ENCODE peak calls at places on chromosomes 11 and 22, in five cellular contexts. One of them, this sample, is unnamed. For H3K4me1, the result is how much of the 10 kb centered on the place peaks cover.

GRCh38 chr11:64089027-64089360 is 53.3 kb downstream of the FLRT1 start:
- DNase-seq in OCI-LY7: no peak
- DNase-seq in transverse colon: peak
- DNase-seq in ovary: no peak
- DNase-seq in esophagus muscularis mucosa: no peak
- DNase-seq in this sample: no peak

GRCh38 chr11:66950113-66950535 is 8.1 kb downstream of the PC start:
- DNase-seq in OCI-LY7: no peak
- DNase-seq in transverse colon: peak
- DNase-seq in ovary: peak
- DNase-seq in esophagus muscularis mucosa: no peak
- DNase-seq in this sample: no peak

GRCh38 chr11:69642549-69642912 is 1.6 kb downstream of the CCND1 start:
- DNase-seq in OCI-LY7: no peak
- DNase-seq in transverse colon: peak
- DNase-seq in ovary: no peak
- DNase-seq in esophagus muscularis mucosa: no peak
- DNase-seq in this sample: no peak

GRCh38 chr11:119518746-119519382 is 95.9 kb upstream of the THY1 start:
- DNase-seq in OCI-LY7: peak
- DNase-seq in transverse colon: no peak
- DNase-seq in ovary: no peak
- DNase-seq in esophagus muscularis mucosa: no peak
- DNase-seq in this sample: no peak

GRCh38 chr11:121018746-121019145 is 5.2 kb upstream of the TBCEL start:
- DNase-seq in OCI-LY7: no peak
- DNase-seq in transverse colon: no peak
- DNase-seq in ovary: no peak
- DNase-seq in esophagus muscularis mucosa: no peak
- DNase-seq in this sample: no peak

GRCh38 chr22:43378011-43378704 is 33.7 kb upstream of the MPPED1 start:
- DNase-seq in OCI-LY7: no peak
- DNase-seq in transverse colon: peak
- DNase-seq in ovary: peak
- DNase-seq in esophagus muscularis mucosa: no peak
- DNase-seq in this sample: no peak

GRCh38 chr11:131027501-131027900 is 111.2 kb upstream of the SNX19 start:
- DNase-seq in OCI-LY7: no peak
- DNase-seq in transverse colon: no peak
- DNase-seq in ovary: no peak
- DNase-seq in esophagus muscularis mucosa: no peak
- DNase-seq in this sample: no peak

GRCh38 chr11:4040461-4040860 is 54.1 kb upstream of the RRM1 start:
- DNase-seq in OCI-LY7: no peak
- DNase-seq in transverse colon: no peak
- DNase-seq in ovary: no peak
- DNase-seq in esophagus muscularis mucosa: no peak
- DNase-seq in this sample: no peak

GRCh38 chr11:14974021-14974698 is 2.0 kb upstream of the CALCA start:
- DNase-seq in OCI-LY7: no peak
- DNase-seq in transverse colon: no peak
- DNase-seq in ovary: no peak
- DNase-seq in esophagus muscularis mucosa: no peak
- DNase-seq in this sample: no peak

GRCh38 chr22:49333206-49333605 is 494.5 kb downstream of the BRD1 start:
- DNase-seq in OCI-LY7: no peak
- DNase-seq in transverse colon: no peak
- DNase-seq in ovary: no peak
- DNase-seq in esophagus muscularis mucosa: peak
- DNase-seq in this sample: peak

GRCh38 chr11:72239849-72240460 is 4.0 kb downstream of the PHOX2A start:
- DNase-seq in OCI-LY7: no peak
- DNase-seq in transverse colon: peak
- DNase-seq in ovary: no peak
- DNase-seq in esophagus muscularis mucosa: no peak
- DNase-seq in this sample: peak

GRCh38 chr11:68663482-68664010 is 20.8 kb upstream of the GAL start:
- DNase-seq in OCI-LY7: no peak
- DNase-seq in transverse colon: no peak
- DNase-seq in ovary: no peak
- DNase-seq in esophagus muscularis mucosa: no peak
- DNase-seq in this sample: no peak

GRCh38 chr11:104925850-104926249 is 27.6 kb upstream of the CASP12 start:
- DNase-seq in OCI-LY7: no peak
- DNase-seq in transverse colon: no peak
- DNase-seq in ovary: no peak
- DNase-seq in esophagus muscularis mucosa: no peak
- DNase-seq in this sample: no peak
- H3K4me3 ChIP-seq in OCI-LY7: no peak
- H3K4me3 ChIP-seq in transverse colon: no peak
- H3K4me3 ChIP-seq in ovary: no peak
- H3K4me3 ChIP-seq in esophagus muscularis mucosa: no peak
- H3K4me3 ChIP-seq in this sample: no peak

DNA sequence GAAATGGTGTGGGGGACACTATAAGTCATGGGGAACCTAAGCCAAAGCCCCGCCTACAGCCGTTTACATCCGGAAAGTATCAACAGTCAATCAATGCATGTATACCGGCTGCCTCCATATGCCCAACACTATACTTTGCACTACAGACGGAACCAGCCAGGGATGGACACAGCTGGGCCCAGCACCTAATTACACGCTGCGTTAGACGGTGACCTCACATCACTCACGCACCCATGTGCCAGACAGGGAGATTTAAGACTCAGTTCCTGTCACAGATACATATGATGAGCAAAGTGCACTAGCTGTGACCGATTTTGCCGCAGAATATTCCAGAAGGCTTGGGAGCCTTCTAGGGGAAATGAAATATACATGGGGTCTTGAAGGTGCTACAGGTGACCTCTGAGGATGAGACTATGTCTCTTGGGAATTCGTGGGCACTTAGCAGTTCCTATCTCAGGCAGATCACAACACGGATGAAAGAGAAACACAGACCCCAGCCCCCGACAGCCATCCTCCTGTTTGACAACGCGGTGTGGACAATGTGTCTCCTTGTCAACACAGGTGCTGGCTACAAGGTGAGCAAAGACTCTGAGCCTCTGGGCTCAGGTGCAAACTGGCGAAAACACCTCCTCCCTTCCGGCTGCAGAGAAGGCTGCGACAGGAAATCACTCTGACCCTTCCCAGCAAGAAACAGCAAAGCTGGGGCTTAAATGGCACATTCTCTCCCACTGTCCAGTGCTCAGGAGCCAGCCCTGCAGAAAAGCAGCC is 8.0 kb downstream of the AHNAK start:
- DNase-seq in OCI-LY7: peak
- DNase-seq in transverse colon: no peak
- DNase-seq in ovary: no peak
- DNase-seq in esophagus muscularis mucosa: no peak
- DNase-seq in this sample: no peak
- H3K4me1 ChIP-seq in OCI-LY7: under half
- H3K4me1 ChIP-seq in transverse colon: half or more
- H3K4me1 ChIP-seq in ovary: under half
- H3K4me1 ChIP-seq in esophagus muscularis mucosa: half or more
- H3K4me1 ChIP-seq in this sample: under half

GRCh38 chr22:35345808-35346505 is 34.9 kb upstream of the HMOX1 start:
- DNase-seq in OCI-LY7: no peak
- DNase-seq in transverse colon: no peak
- DNase-seq in ovary: no peak
- DNase-seq in esophagus muscularis mucosa: no peak
- DNase-seq in this sample: no peak
- H3K27ac ChIP-seq in OCI-LY7: no peak
- H3K27ac ChIP-seq in transverse colon: no peak
- H3K27ac ChIP-seq in ovary: no peak
- H3K27ac ChIP-seq in esophagus muscularis mucosa: no peak
- H3K27ac ChIP-seq in this sample: no peak

DNA sequence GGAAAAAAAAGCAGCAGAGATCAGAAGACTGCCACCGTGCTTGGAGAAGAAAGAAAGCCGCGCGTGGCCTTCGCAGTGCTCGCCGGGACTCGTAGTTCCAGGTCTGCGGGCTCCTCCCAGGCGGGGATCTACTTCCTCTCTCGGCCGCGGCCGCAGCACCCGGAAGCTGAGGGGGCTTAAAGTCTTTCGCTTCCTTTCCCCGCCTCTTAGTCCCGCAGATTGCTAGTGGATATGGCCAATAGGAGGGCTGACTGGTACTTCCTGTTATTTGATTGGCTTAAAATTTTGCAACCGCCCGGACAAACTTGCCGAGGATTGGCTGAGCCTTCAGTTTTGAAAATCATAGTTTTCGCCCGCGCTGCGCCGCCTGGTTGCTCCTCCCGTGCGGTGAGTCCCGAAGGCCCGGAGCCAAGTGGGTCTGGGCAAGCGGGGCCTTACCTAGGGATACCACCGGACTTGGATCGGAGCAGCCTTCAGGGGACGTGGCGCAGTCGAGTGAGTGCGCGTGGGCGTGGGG is at the start of gene INCENP:
- DNase-seq in OCI-LY7: peak
- DNase-seq in transverse colon: peak
- DNase-seq in ovary: peak
- DNase-seq in esophagus muscularis mucosa: peak
- DNase-seq in this sample: peak
- H3K4me3 ChIP-seq in OCI-LY7: peak
- H3K4me3 ChIP-seq in transverse colon: peak
- H3K4me3 ChIP-seq in ovary: peak
- H3K4me3 ChIP-seq in esophagus muscularis mucosa: peak
- H3K4me3 ChIP-seq in this sample: peak

GRCh38 chr11:123408619-123409455 is 21.2 kb upstream of the GRAMD1B start:
- DNase-seq in OCI-LY7: no peak
- DNase-seq in transverse colon: no peak
- DNase-seq in ovary: no peak
- DNase-seq in esophagus muscularis mucosa: no peak
- DNase-seq in this sample: no peak
- H3K4me1 ChIP-seq in OCI-LY7: under half
- H3K4me1 ChIP-seq in transverse colon: under half
- H3K4me1 ChIP-seq in ovary: under half
- H3K4me1 ChIP-seq in esophagus muscularis mucosa: under half
- H3K4me1 ChIP-seq in this sample: under half

GRCh38 chr22:50443801-50444625 is 30.8 kb downstream of the SBF1 start:
- DNase-seq in OCI-LY7: no peak
- DNase-seq in transverse colon: no peak
- DNase-seq in ovary: no peak
- DNase-seq in esophagus muscularis mucosa: no peak
- DNase-seq in this sample: no peak
- H3K27ac ChIP-seq in OCI-LY7: peak
- H3K27ac ChIP-seq in transverse colon: no peak
- H3K27ac ChIP-seq in ovary: no peak
- H3K27ac ChIP-seq in esophagus muscularis mucosa: peak
- H3K27ac ChIP-seq in this sample: peak

GRCh38 chr22:22359465-22359864 is 114.9 kb downstream of the VPREB1 start:
- DNase-seq in OCI-LY7: no peak
- DNase-seq in transverse colon: no peak
- DNase-seq in ovary: no peak
- DNase-seq in esophagus muscularis mucosa: peak
- DNase-seq in this sample: no peak
- H3K4me3 ChIP-seq in OCI-LY7: no peak
- H3K4me3 ChIP-seq in transverse colon: no peak
- H3K4me3 ChIP-seq in ovary: no peak
- H3K4me3 ChIP-seq in esophagus muscularis mucosa: no peak
- H3K4me3 ChIP-seq in this sample: no peak

GRCh38 chr11:33135768-33136443 is 25.4 kb downstream of the CSTF3 start:
- DNase-seq in OCI-LY7: no peak
- DNase-seq in transverse colon: no peak
- DNase-seq in ovary: no peak
- DNase-seq in esophagus muscularis mucosa: no peak
- DNase-seq in this sample: no peak
- H3K4me1 ChIP-seq in OCI-LY7: under half
- H3K4me1 ChIP-seq in transverse colon: under half
- H3K4me1 ChIP-seq in ovary: under half
- H3K4me1 ChIP-seq in esophagus muscularis mucosa: under half
- H3K4me1 ChIP-seq in this sample: under half

GRCh38 chr11:112778091-112778889 is 182.9 kb upstream of the NCAM1 start:
- DNase-seq in OCI-LY7: no peak
- DNase-seq in transverse colon: no peak
- DNase-seq in ovary: no peak
- DNase-seq in esophagus muscularis mucosa: no peak
- DNase-seq in this sample: no peak
- H3K27ac ChIP-seq in OCI-LY7: no peak
- H3K27ac ChIP-seq in transverse colon: no peak
- H3K27ac ChIP-seq in ovary: no peak
- H3K27ac ChIP-seq in esophagus muscularis mucosa: no peak
- H3K27ac ChIP-seq in this sample: no peak